ENCODE peak calls at places on chromosomes 13 and 19, in five cellular contexts. V is GM23338; N is stimulated activated CD4-positive, alpha-beta T cell treated with anti-CD3 and anti-CD28 coated beads, Interleukin-1b, Interleukin-23, amount 100 ng/mL, for 1 hour; F is activated naive CD8-positive, alpha-beta T cell treated with anti-CD3 and anti-CD28 coated beads, Interleukin-2, amount 50 U/mL, for 24 hours; S is Calu3. Q is an unnamed sample.

GRCh38 chr13:39895254-39895653 is 239.8 kb downstream of the COG6 start:
- DNase-seq in N (no peak), F (no peak), V (no peak), S (no peak), Q (no peak)

GRCh38 chr13:102729560-102730275 is 34.9 kb upstream of the METTL21C start:
- DNase-seq in S (no peak), N (no peak), V (peak; percentile 17), F (no peak), Q (no peak)

GRCh38 chr13:93218583-93218982 is 8.0 kb upstream of the GPC6 start:
- DNase-seq in S (no peak), V (no peak), F (no peak), N (no peak), Q (no peak)

GRCh38 chr13:76854894-76855293 is 31.3 kb downstream of the KCTD12 start:
- DNase-seq in F (no peak), S (no peak), V (no peak), N (no peak), Q (no peak)

GRCh38 chr13:23621316-23621645 is 51.1 kb downstream of the TNFRSF19 start:
- DNase-seq in N (no peak), S (peak; percentile 35), V (no peak), F (no peak), Q (no peak)

GRCh38 chr13:64925284-64925683 is 2304.9 kb downstream of the PCDH9 start:
- DNase-seq in F (no peak), S (no peak), N (no peak), V (peak; percentile 38), Q (no peak)

GRCh38 chr13:95552539-95553270 is at the start of gene CLDN10:
- DNase-seq in F (peak; percentile 6), N (no peak), S (peak; percentile 50), V (peak; percentile 85), Q (peak; percentile 38)

GRCh38 chr19:35404879-35405622 is 34.2 kb downstream of the GPR42 start:
- DNase-seq in S (peak; percentile 18), N (no peak), F (peak; percentile 66), V (peak; percentile 63), Q (peak; percentile 87)

GRCh38 chr19:6374179-6374709 is 1.5 kb downstream of the PSPN start:
- DNase-seq in F (no peak), N (no peak), S (no peak), V (no peak), Q (no peak)

GRCh38 chr13:60627071-60627686 is 230.2 kb downstream of the TDRD3 start:
- DNase-seq in V (peak; percentile 91), F (no peak), N (no peak), S (peak; percentile 8), Q (peak; percentile 17)

GRCh38 chr19:55441692-55442321 is 1.3 kb downstream of the SHISA7 start:
- DNase-seq in N (no peak), F (no peak), S (peak; percentile 44), V (peak; percentile 87), Q (no peak)

GRCh38 chr19:16457195-16457953 is 14.4 kb downstream of the EPS15L1 start:
- DNase-seq in F (no peak), V (peak; percentile 47), S (no peak), N (no peak), Q (peak; percentile 57)

GRCh38 chr13:32731576-32731975 is 145.3 kb downstream of the PDS5B start:
- DNase-seq in N (no peak), S (no peak), V (no peak), F (peak; percentile 14), Q (no peak)

GRCh38 chr19:53868091-53868891 is 608 bp downstream of the MYADM start:
- DNase-seq in F (peak; percentile 48), S (peak; percentile 73), V (peak; percentile 75), N (no peak), Q (peak; percentile 56)

GRCh38 chr13:87779451-87779850 is 108.3 kb downstream of the SLITRK5 start:
- DNase-seq in F (no peak), N (no peak), V (no peak), S (no peak), Q (no peak)

GRCh38 chr19:33202546-33203507 is 8.7 kb downstream of the LRP3 start:
- DNase-seq in S (no peak), V (no peak), F (no peak), N (no peak), Q (no peak)

GRCh38 chr19:35557539-35558399 is 5.7 kb downstream of the ATP4A start:
- DNase-seq in V (peak; percentile 95), S (peak; percentile 35), F (peak; percentile 64), N (no peak), Q (peak; percentile 78)

GRCh38 chr19:7287716-7288115 is 6.5 kb downstream of the INSR start:
- DNase-seq in S (no peak), V (no peak), N (no peak), F (no peak), Q (no peak)

GRCh38 chr19:52270266-52270885 is 989 bp downstream of the ZNF766 start:
- DNase-seq in F (peak; percentile 10), V (peak; percentile 35), S (peak; percentile 30), N (no peak), Q (peak; percentile 39)

GRCh38 chr13:33016414-33017409 is at the start of gene KL:
- DNase-seq in S (peak; percentile 26), N (no peak), V (peak; percentile 63), F (peak; percentile 15), Q (peak; percentile 63)

GRCh38 chr13:26562538-26562890 is 5.0 kb downstream of the WASF3 start:
- DNase-seq in N (no peak), V (no peak), F (no peak), S (no peak), Q (no peak)

GRCh38 chr19:17073869-17074627 is 1.2 kb downstream of the HAUS8 start:
- DNase-seq in S (no peak), F (no peak), N (no peak), V (peak; percentile 62), Q (no peak)

GRCh38 chr19:7903244-7904073 is at the start of gene MAP2K7:
- DNase-seq in F (peak; percentile 100), S (peak; percentile 98), N (peak; percentile 100), V (peak; percentile 100), Q (peak; percentile 100)

GRCh38 chr13:52070929-52071523 is 46.5 kb downstream of the UTP14C start:
- DNase-seq in F (peak; percentile 10), N (no peak), V (no peak), S (no peak), Q (peak; percentile 30)

GRCh38 chr13:76609643-76610042 is 276.6 kb downstream of the KCTD12 start:
- DNase-seq in S (no peak), F (no peak), V (no peak), N (no peak), Q (no peak)

GRCh38 chr13:46761866-46762265 is 35.1 kb downstream of the ESD start:
- DNase-seq in F (no peak), V (no peak), S (no peak), N (no peak), Q (no peak)

GRCh38 chr19:13011653-13012389 is 16.5 kb downstream of the NFIX start:
- DNase-seq in S (no peak), N (no peak), F (no peak), V (peak; percentile 78), Q (no peak)

GRCh38 chr13:42017264-42017663 is 31.2 kb upstream of the DGKH start:
- DNase-seq in V (no peak), F (no peak), S (no peak), N (no peak), Q (no peak)

GRCh38 chr13:48783181-48783630 is 129.5 kb downstream of the CYSLTR2 start:
- DNase-seq in N (no peak), F (no peak), S (peak; percentile 70), V (no peak), Q (no peak)

GRCh38 chr13:36981156-36981743 is 17.9 kb downstream of the ALG5 start:
- DNase-seq in S (no peak), F (no peak), N (no peak), V (peak; percentile 56), Q (peak; percentile 47)

GRCh38 chr19:17226002-17226933 is at the start of gene OCEL1:
- DNase-seq in V (peak; percentile 99), S (peak; percentile 92), N (peak; percentile 89), F (peak; percentile 97), Q (peak; percentile 96)

GRCh38 chr19:27733551-27734266 is 1479.2 kb downstream of the UQCRFS1 start:
- DNase-seq in N (no peak), F (no peak), S (no peak), V (no peak), Q (no peak)

GRCh38 chr19:41541990-41542584 is 33.9 kb upstream of the CEACAM21 start:
- DNase-seq in S (peak; percentile 74), V (peak; percentile 87), N (peak; percentile 54), F (peak; percentile 82), Q (no peak)

GRCh38 chr13:110644892-110645521 is 29.7 kb downstream of the NAXD start:
- DNase-seq in V (peak; percentile 94), S (no peak), N (peak; percentile 10), F (peak; percentile 41), Q (peak; percentile 77)

GRCh38 chr19:37718357-37718756 is 1.2 kb downstream of the ZNF607 start:
- DNase-seq in N (no peak), S (no peak), F (no peak), V (peak; percentile 36), Q (no peak)

Q was measured in GM13976.